ENCODE peak calls at places on chromosomes 7 and 10, in eight cellular contexts. U is H1, A is GM20000, F is HFFc6, G is endothelial cell, S is AG09309, C is keratinocyte, E is neural progenitor cell. H is an unnamed sample.

GRCh38 chr7:1693991-1694524 is 24.0 kb downstream of the ELFN1 start:
- DNase-seq in F (peak), G (no peak), E (peak), A (no peak), S (no peak), U (peak), C (no peak), H (no peak)

GRCh38 chr10:125883198-125883597 is 2.1 kb upstream of the DHX32 start:
- DNase-seq in S (no peak), E (no peak), U (no peak), A (no peak), G (no peak), C (no peak), F (no peak), H (no peak)

GRCh38 chr7:3065724-3066143 is 22.1 kb upstream of the CARD11 start:
- DNase-seq in F (no peak), A (peak), U (peak), S (no peak), C (no peak), E (peak), G (peak), H (peak)

GRCh38 chr7:116258734-116259133 is 48.4 kb downstream of the TES start:
- DNase-seq in E (peak), G (peak), A (peak), S (no peak), F (peak), U (no peak), C (no peak), H (peak)

GRCh38 chr7:86012955-86013354 is 630.8 kb upstream of the GRM3 start:
- DNase-seq in G (no peak), A (no peak), S (no peak), F (no peak), U (no peak), E (no peak), C (no peak), H (no peak)

GRCh38 chr10:129397198-129397974 is 69.7 kb upstream of the MGMT start:
- DNase-seq in C (no peak), E (no peak), U (no peak), G (no peak), A (no peak), F (no peak), S (no peak), H (no peak)

GRCh38 chr7:66304536-66304935 is 99.4 kb downstream of the TPST1 start:
- DNase-seq in S (no peak), G (no peak), C (no peak), U (no peak), E (no peak), A (no peak), F (no peak), H (no peak)

GRCh38 chr7:138299046-138299445 is 161.0 kb upstream of the TRIM24 start:
- DNase-seq in A (no peak), G (no peak), F (no peak), U (no peak), S (no peak), C (no peak), E (no peak), H (no peak)

GRCh38 chr7:137086896-137087295 is 218.4 kb downstream of the CHRM2 start:
- DNase-seq in U (no peak), S (no peak), A (no peak), G (no peak), E (no peak), F (no peak), C (no peak), H (no peak)

GRCh38 chr10:79385804-79386531 is 38.7 kb downstream of the PPIF start:
- DNase-seq in U (peak), G (peak), A (peak), S (no peak), E (peak), F (no peak), C (no peak), H (no peak)

GRCh38 chr10:77634939-77635338 is 2.7 kb downstream of the KCNMA1 start:
- DNase-seq in G (no peak), F (no peak), U (no peak), A (no peak), E (no peak), S (no peak), C (no peak), H (no peak)

GRCh38 chr7:154832557-154833138 is 170.3 kb downstream of the PAXIP1 start:
- DNase-seq in F (no peak), S (no peak), A (peak), E (peak), G (peak), U (peak), C (no peak), H (peak)

GRCh38 chr10:69397972-69398371 is 18.7 kb downstream of the TACR2 start:
- DNase-seq in U (no peak), C (no peak), F (no peak), E (no peak), S (peak), A (no peak), G (no peak), H (no peak)

GRCh38 chr7:23893942-23894890 is 184.2 kb downstream of the STK31 start:
- DNase-seq in F (no peak), U (no peak), E (no peak), G (no peak), C (no peak), A (no peak), S (no peak), H (peak)

GRCh38 chr7:24703296-24703695 is 54.0 kb downstream of the GSDME start:
- DNase-seq in G (no peak), U (peak), A (no peak), F (no peak), E (no peak), C (peak), S (no peak), H (no peak)

GRCh38 chr10:112375721-112376577 is 2.0 kb downstream of the ACSL5 start:
- DNase-seq in G (no peak), C (no peak), S (no peak), U (no peak), E (no peak), A (peak), F (no peak), H (peak)

GRCh38 chr7:97022451-97023306 is 2.0 kb downstream of the DLX5 start:
- DNase-seq in U (peak), C (no peak), E (peak), S (no peak), F (no peak), A (no peak), G (no peak), H (no peak)

GRCh38 chr7:107742678-107743566 is 1.0 kb upstream of the CBLL1 start:
- DNase-seq in S (no peak), F (no peak), A (peak), E (peak), U (no peak), G (peak), C (no peak), H (no peak)

GRCh38 chr7:84538268-84538667 is 343.7 kb upstream of the SEMA3A start:
- DNase-seq in E (no peak), C (no peak), F (no peak), A (no peak), G (no peak), U (no peak), S (no peak), H (no peak)

GRCh38 chr10:79159141-79159619 is 90.4 kb downstream of the ZMIZ1 start:
- DNase-seq in F (peak), G (no peak), S (no peak), C (no peak), U (no peak), A (no peak), E (no peak), H (no peak)

GRCh38 chr7:41295455-41295815 is 407.5 kb downstream of the INHBA start:
- DNase-seq in G (no peak), C (no peak), A (no peak), U (no peak), E (no peak), F (no peak), S (no peak), H (no peak)

GRCh38 chr7:90584420-90584819 is 11.7 kb upstream of the CDK14 start:
- DNase-seq in A (no peak), C (no peak), G (no peak), S (no peak), E (no peak), F (no peak), U (no peak), H (no peak)

GRCh38 chr7:43647772-43648643 is 65.1 kb downstream of the STK17A start:
- DNase-seq in G (peak), F (peak), S (peak), U (no peak), E (no peak), C (peak), A (peak), H (peak)

GRCh38 chr10:58647366-58647765 is 134.7 kb downstream of the BICC1 start:
- DNase-seq in C (no peak), G (no peak), E (no peak), S (no peak), F (no peak), A (no peak), U (no peak), H (no peak)

GRCh38 chr7:106039486-106040060 is 72.5 kb downstream of the SYPL1 start:
- DNase-seq in F (peak), G (no peak), C (no peak), E (peak), A (no peak), S (peak), U (no peak), H (no peak)

GRCh38 chr7:16644624-16644986 is 949 bp downstream of the ANKMY2 start:
- DNase-seq in A (peak), G (peak), S (no peak), U (no peak), C (no peak), F (peak), E (peak), H (peak)

GRCh38 chr7:16644157-16644556 is 1.4 kb downstream of the ANKMY2 start:
- DNase-seq in G (no peak), A (no peak), C (no peak), E (no peak), S (no peak), F (no peak), U (no peak), H (no peak)

GRCh38 chr7:16646427-16647081 is 573 bp downstream of the BZW2 start:
- DNase-seq in S (no peak), F (no peak), G (no peak), E (no peak), C (no peak), U (no peak), A (peak), H (peak)

GRCh38 chr7:16645593-16646426 is at the start of the genes ANKMY2 and BZW2:
- DNase-seq in C (peak), E (peak), F (peak), G (peak), S (peak), A (peak), U (peak), H (peak)

DNA sequence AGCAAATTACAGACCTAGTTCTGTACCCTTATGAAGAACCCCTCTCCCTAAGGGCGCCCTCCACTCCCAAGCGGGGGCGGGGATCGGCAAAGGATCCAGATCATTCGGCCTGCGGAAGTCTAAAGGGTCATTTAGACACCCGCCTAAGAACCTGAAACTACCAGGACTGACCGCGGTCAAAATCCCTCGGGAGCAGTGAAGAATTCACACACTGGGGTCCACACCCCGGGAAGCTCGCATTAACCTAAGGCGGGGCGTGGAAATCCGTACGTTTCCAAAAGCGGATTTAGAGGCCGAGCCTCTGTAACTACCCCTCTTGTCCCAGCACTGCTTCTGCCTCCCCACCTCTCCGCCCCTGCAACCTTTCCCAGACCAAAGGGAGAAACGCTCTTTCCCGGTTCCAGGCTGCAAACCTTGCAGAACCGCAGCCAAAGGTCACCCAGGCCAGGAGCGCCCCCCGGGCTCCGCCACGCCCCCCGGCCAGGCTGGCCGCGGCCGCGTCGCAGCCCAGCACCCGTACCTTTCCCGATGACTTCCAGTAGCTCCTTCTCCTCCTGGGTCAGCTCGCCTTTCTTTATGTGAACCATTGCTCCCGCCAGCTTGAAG is 464 bp downstream of the ANKMY2 start:
- DNase-seq in S (no peak), U (peak), E (peak), F (no peak), A (no peak), G (peak), C (no peak), H (peak)
- TF ChIP-seq CTCF in S (no peak), U (no peak), E (no peak), F (no peak), A (no peak), G (no peak), C (no peak), H (no peak)

DNA sequence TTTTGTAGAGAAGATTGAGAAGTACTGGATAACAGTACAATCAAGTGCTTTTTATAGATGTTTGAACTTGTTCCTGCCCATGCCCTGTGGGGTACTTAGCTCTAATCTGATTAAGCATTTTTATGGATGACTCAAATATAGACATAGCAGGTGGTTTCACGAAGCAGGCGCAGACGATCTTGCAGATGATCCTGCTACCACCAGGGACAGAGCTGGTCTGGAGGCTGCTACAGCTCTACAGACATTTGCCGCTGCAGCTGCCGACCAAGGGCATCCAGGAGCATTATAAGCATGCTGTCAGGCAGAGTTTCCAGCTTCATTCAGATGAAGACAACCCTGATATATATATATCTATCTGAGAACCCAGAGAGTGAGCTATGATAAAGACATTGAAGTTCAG is 650.4 kb downstream of the NXPH1 start:
- DNase-seq in C (no peak), E (no peak), G (no peak), S (no peak), U (no peak), F (no peak), A (no peak), H (no peak)
- TF ChIP-seq CTCF in C (no peak), E (no peak), G (no peak), S (no peak), U (no peak), F (no peak), A (no peak), H (no peak)

GRCh38 chr7:142855401-142855743 is 496 bp downstream of the EPHB6 start:
- DNase-seq in C (no peak), G (no peak), F (no peak), E (peak), S (no peak), A (no peak), U (no peak), H (no peak)
- TF ChIP-seq CTCF in C (no peak), G (no peak), F (no peak), E (peak), S (no peak), A (no peak), U (no peak), H (no peak)

GRCh38 chr7:77696057-77696642 is at the start of gene RSBN1L:
- DNase-seq in F (peak), G (peak), C (peak), A (peak), U (peak), S (peak), E (peak), H (peak)
- TF ChIP-seq CTCF in F (peak), G (no peak), C (no peak), A (no peak), U (no peak), S (peak), E (peak), H (peak)

DNA sequence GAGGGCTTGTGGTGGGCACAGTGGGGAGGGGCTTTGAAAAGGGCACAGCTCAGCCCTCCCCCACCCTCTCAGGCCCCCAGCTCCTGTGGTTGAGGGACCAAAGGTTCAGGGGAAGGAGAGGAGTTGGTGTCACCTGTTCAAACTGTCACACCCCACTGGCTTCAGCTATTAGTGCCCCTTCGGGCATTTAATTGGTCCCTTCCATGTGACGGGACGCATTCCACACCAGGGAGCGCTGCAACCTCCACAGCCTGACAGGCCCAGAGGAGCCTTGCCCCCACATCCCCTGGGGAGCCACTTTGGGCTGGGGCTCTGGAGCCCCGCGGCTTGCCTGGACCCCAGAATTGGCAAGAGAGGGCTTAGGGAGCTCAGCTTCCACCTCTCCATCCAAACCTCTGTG is 75.7 kb downstream of the C10orf105 start:
- DNase-seq in C (no peak), E (no peak), F (no peak), U (no peak), A (peak), S (no peak), G (no peak), H (no peak)
- TF ChIP-seq CTCF in C (no peak), E (no peak), F (no peak), U (no peak), A (peak), S (no peak), G (no peak), H (no peak)

GRCh38 chr7:46355331-46355730 is 434.3 kb upstream of the IGFBP3 start:
- DNase-seq in U (no peak), S (no peak), A (no peak), E (no peak), C (no peak), F (no peak), G (no peak), H (no peak)

GRCh38 chr7:46349490-46349889 is 428.4 kb upstream of the IGFBP3 start:
- DNase-seq in E (no peak), C (no peak), F (peak), G (no peak), S (no peak), U (no peak), A (no peak), H (no peak)

GRCh38 chr7:46356365-46356764 is 435.3 kb upstream of the IGFBP3 start:
- DNase-seq in G (no peak), E (no peak), U (no peak), C (no peak), A (no peak), F (no peak), S (no peak), H (no peak)

GRCh38 chr7:46357290-46357689 is 436.2 kb upstream of the IGFBP3 start:
- DNase-seq in E (no peak), A (no peak), U (no peak), C (no peak), G (no peak), F (no peak), S (no peak), H (no peak)

GRCh38 chr7:46352335-46352954 is 431.4 kb upstream of the IGFBP3 start:
- DNase-seq in U (no peak), A (peak), S (peak), G (peak), F (peak), E (peak), C (no peak), H (peak)
- TF ChIP-seq CTCF in U (peak), A (peak), S (peak), G (peak), F (peak), E (peak), C (peak), H (peak)

GRCh38 chr7:117907058-117907633 is 33.9 kb upstream of the CTTNBP2 start:
- DNase-seq in E (peak), S (no peak), U (no peak), F (no peak), G (no peak), C (no peak), A (no peak), H (no peak)

GRCh38 chr7:117902314-117902889 is 29.2 kb upstream of the CTTNBP2 start:
- DNase-seq in G (no peak), U (no peak), F (no peak), E (no peak), S (no peak), A (no peak), C (no peak), H (no peak)

GRCh38 chr7:117895271-117895670 is 22.0 kb upstream of the CTTNBP2 start:
- DNase-seq in U (no peak), E (no peak), F (no peak), A (no peak), S (no peak), G (no peak), C (no peak), H (no peak)

GRCh38 chr7:117896339-117896738 is 23.1 kb upstream of the CTTNBP2 start:
- DNase-seq in C (no peak), U (no peak), A (no peak), E (no peak), F (no peak), S (no peak), G (no peak), H (no peak)

GRCh38 chr7:117901089-117901797 is 28.0 kb upstream of the CTTNBP2 start:
- DNase-seq in F (no peak), E (no peak), G (no peak), A (no peak), S (no peak), U (no peak), C (no peak), H (no peak)
- TF ChIP-seq CTCF in F (no peak), E (no peak), G (no peak), A (no peak), S (no peak), U (no peak), C (no peak), H (no peak)

DNA sequence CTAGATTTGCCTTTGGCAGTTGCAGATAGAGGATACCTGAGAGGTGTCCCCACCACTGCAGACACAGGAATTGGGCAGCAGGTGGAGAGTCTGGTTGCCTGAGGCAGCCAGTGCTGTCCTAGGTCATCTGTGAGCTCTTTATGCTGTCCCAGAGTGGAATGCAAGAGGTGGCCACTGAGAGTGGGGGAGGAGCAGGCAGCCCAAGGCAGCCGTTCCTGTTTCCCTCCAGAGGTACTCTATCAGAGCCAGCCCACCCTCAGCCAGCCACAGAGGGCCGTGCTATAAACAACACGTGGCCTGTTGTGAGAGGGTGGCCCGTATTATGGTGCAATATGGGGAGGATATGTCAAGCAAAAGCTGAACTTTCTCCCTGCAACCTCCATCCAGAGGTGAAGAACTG is 8.5 kb downstream of the LRRC18 start:
- DNase-seq in A (no peak), C (no peak), F (no peak), S (no peak), U (peak), E (peak), G (no peak), H (no peak)
- TF ChIP-seq CTCF in A (no peak), C (no peak), F (no peak), S (no peak), U (no peak), E (no peak), G (no peak), H (no peak)